ENCODE peak calls at places on chromosomes 4 and X, in six cellular contexts. One of them, this sample, is unnamed.

GRCh38 chr4:99436462-99436861 is 1.3 kb upstream of the ADH7 start:
- DNase-seq in OCI-LY7: no peak
- DNase-seq in fibroblast of the aortic adventitia: no peak
- DNase-seq in cardiac fibroblast: no peak
- DNase-seq in psoas muscle: no peak
- DNase-seq in astrocyte: no peak
- DNase-seq in this sample: no peak

GRCh38 chrX:72714471-72714916 is 388 bp upstream of the PHKA1 start:
- DNase-seq in OCI-LY7: no peak
- DNase-seq in astrocyte: peak; percentile 63
- DNase-seq in psoas muscle: peak; percentile 90
- DNase-seq in cardiac fibroblast: peak; percentile 71
- DNase-seq in fibroblast of the aortic adventitia: peak; percentile 86
- DNase-seq in this sample: peak; percentile 68

GRCh38 chr4:112145820-112146813 is 863 bp downstream of the FAM241A start:
- DNase-seq in OCI-LY7: peak; percentile 61
- DNase-seq in cardiac fibroblast: peak; percentile 63
- DNase-seq in fibroblast of the aortic adventitia: peak; percentile 49
- DNase-seq in astrocyte: peak; percentile 17
- DNase-seq in psoas muscle: peak; percentile 69
- DNase-seq in this sample: peak; percentile 70

GRCh38 chr4:37648084-37648817 is 37.9 kb downstream of the RELL1 start:
- DNase-seq in astrocyte: peak; percentile 83
- DNase-seq in psoas muscle: peak; percentile 82
- DNase-seq in fibroblast of the aortic adventitia: peak; percentile 88
- DNase-seq in cardiac fibroblast: peak; percentile 97
- DNase-seq in OCI-LY7: no peak
- DNase-seq in this sample: peak; percentile 90

GRCh38 chr4:26624042-26624441 is 40.2 kb downstream of the TBC1D19 start:
- DNase-seq in OCI-LY7: no peak
- DNase-seq in cardiac fibroblast: peak; percentile 48
- DNase-seq in fibroblast of the aortic adventitia: no peak
- DNase-seq in psoas muscle: no peak
- DNase-seq in astrocyte: no peak
- DNase-seq in this sample: no peak

GRCh38 chrX:11137543-11138139 is 26.5 kb downstream of the HCCS start:
- DNase-seq in psoas muscle: no peak
- DNase-seq in astrocyte: peak; percentile 9
- DNase-seq in fibroblast of the aortic adventitia: peak; percentile 78
- DNase-seq in cardiac fibroblast: peak; percentile 67
- DNase-seq in OCI-LY7: peak; percentile 47
- DNase-seq in this sample: peak; percentile 45

GRCh38 chrX:71895607-71896006 is 15.0 kb upstream of the NHSL2 start:
- DNase-seq in fibroblast of the aortic adventitia: no peak
- DNase-seq in cardiac fibroblast: no peak
- DNase-seq in OCI-LY7: no peak
- DNase-seq in psoas muscle: no peak
- DNase-seq in astrocyte: no peak
- DNase-seq in this sample: no peak

GRCh38 chrX:112888916-112889315 is 48.3 kb upstream of the AMOT start:
- DNase-seq in psoas muscle: no peak
- DNase-seq in cardiac fibroblast: no peak
- DNase-seq in OCI-LY7: no peak
- DNase-seq in fibroblast of the aortic adventitia: no peak
- DNase-seq in astrocyte: no peak
- DNase-seq in this sample: no peak

GRCh38 chr4:161564230-161564834 is 599.5 kb downstream of the FSTL5 start:
- DNase-seq in OCI-LY7: peak; percentile 3
- DNase-seq in astrocyte: no peak
- DNase-seq in fibroblast of the aortic adventitia: no peak
- DNase-seq in psoas muscle: no peak
- DNase-seq in cardiac fibroblast: peak; percentile 37
- DNase-seq in this sample: peak; percentile 17

GRCh38 chrX:21837056-21837455 is 2.4 kb upstream of the MBTPS2 start:
- DNase-seq in psoas muscle: no peak
- DNase-seq in cardiac fibroblast: no peak
- DNase-seq in OCI-LY7: no peak
- DNase-seq in astrocyte: no peak
- DNase-seq in fibroblast of the aortic adventitia: no peak
- DNase-seq in this sample: no peak

GRCh38 chrX:10166731-10167149 is 10.0 kb downstream of the CLCN4 start:
- DNase-seq in cardiac fibroblast: no peak
- DNase-seq in fibroblast of the aortic adventitia: no peak
- DNase-seq in astrocyte: no peak
- DNase-seq in OCI-LY7: peak; percentile 11
- DNase-seq in psoas muscle: no peak
- DNase-seq in this sample: no peak

GRCh38 chrX:154450312-154450711 is 6.4 kb downstream of the FAM50A start:
- DNase-seq in fibroblast of the aortic adventitia: no peak
- DNase-seq in psoas muscle: no peak
- DNase-seq in cardiac fibroblast: no peak
- DNase-seq in astrocyte: no peak
- DNase-seq in OCI-LY7: no peak
- DNase-seq in this sample: no peak

GRCh38 chr4:38819569-38819968 is 15.0 kb upstream of the TLR1 start:
- DNase-seq in OCI-LY7: no peak
- DNase-seq in psoas muscle: no peak
- DNase-seq in cardiac fibroblast: no peak
- DNase-seq in fibroblast of the aortic adventitia: no peak
- DNase-seq in astrocyte: peak; percentile 65
- DNase-seq in this sample: no peak

GRCh38 chr4:165760182-165760581 is 112.9 kb upstream of the TLL1 start:
- DNase-seq in psoas muscle: no peak
- DNase-seq in OCI-LY7: no peak
- DNase-seq in fibroblast of the aortic adventitia: no peak
- DNase-seq in astrocyte: no peak
- DNase-seq in cardiac fibroblast: no peak
- DNase-seq in this sample: no peak

DNA sequence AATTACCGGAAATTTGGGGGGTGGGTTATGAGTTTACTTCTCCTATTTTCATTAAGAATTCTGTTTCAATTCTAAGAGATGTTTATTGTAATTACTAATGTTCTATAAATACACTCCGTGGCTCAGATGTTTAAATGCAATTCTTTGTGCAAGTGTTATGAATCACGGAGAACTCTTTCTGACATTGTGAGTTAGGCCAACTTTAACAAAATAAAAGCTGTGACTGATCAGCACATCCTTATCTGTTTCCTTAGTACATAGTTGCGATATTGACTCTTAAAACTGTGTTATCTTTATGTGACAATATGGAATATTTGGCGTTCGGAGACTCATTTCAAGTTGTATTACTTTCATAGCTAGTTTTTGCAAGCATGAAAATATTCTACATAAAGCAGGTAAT is 902 bp downstream of the KLHL4 start:
- DNase-seq in cardiac fibroblast: peak; percentile 43
- DNase-seq in psoas muscle: no peak
- DNase-seq in fibroblast of the aortic adventitia: peak; percentile 33
- DNase-seq in astrocyte: peak; percentile 20
- DNase-seq in OCI-LY7: no peak
- DNase-seq in this sample: peak; percentile 69
- H3K4me3 ChIP-seq in cardiac fibroblast: peak overlapping the region; percentile 55
- H3K4me3 ChIP-seq in psoas muscle: peak overlapping the region; percentile 37
- H3K4me3 ChIP-seq in fibroblast of the aortic adventitia: peak overlapping the region; percentile 57
- H3K4me3 ChIP-seq in astrocyte: peak overlapping the region; percentile 86
- H3K4me3 ChIP-seq in OCI-LY7: no peak overlapping the region
- H3K4me3 ChIP-seq in this sample: peak overlapping the region; percentile 82

GRCh38 chr4:128579454-128579853 is 230.0 kb upstream of the JADE1 start:
- DNase-seq in cardiac fibroblast: peak; percentile 29
- DNase-seq in fibroblast of the aortic adventitia: no peak
- DNase-seq in psoas muscle: no peak
- DNase-seq in OCI-LY7: no peak
- DNase-seq in astrocyte: no peak
- DNase-seq in this sample: no peak

GRCh38 chr4:128582319-128582948 is 227.1 kb upstream of the JADE1 start:
- DNase-seq in OCI-LY7: no peak
- DNase-seq in fibroblast of the aortic adventitia: no peak
- DNase-seq in astrocyte: no peak
- DNase-seq in psoas muscle: no peak
- DNase-seq in cardiac fibroblast: no peak
- DNase-seq in this sample: no peak

GRCh38 chr4:128587382-128587781 is 222.1 kb upstream of the JADE1 start:
- DNase-seq in psoas muscle: no peak
- DNase-seq in OCI-LY7: no peak
- DNase-seq in fibroblast of the aortic adventitia: no peak
- DNase-seq in astrocyte: no peak
- DNase-seq in cardiac fibroblast: no peak
- DNase-seq in this sample: no peak

GRCh38 chr4:128589384-128589957 is 220.0 kb upstream of the JADE1 start:
- DNase-seq in astrocyte: no peak
- DNase-seq in psoas muscle: no peak
- DNase-seq in cardiac fibroblast: no peak
- DNase-seq in fibroblast of the aortic adventitia: no peak
- DNase-seq in OCI-LY7: no peak
- DNase-seq in this sample: no peak

DNA sequence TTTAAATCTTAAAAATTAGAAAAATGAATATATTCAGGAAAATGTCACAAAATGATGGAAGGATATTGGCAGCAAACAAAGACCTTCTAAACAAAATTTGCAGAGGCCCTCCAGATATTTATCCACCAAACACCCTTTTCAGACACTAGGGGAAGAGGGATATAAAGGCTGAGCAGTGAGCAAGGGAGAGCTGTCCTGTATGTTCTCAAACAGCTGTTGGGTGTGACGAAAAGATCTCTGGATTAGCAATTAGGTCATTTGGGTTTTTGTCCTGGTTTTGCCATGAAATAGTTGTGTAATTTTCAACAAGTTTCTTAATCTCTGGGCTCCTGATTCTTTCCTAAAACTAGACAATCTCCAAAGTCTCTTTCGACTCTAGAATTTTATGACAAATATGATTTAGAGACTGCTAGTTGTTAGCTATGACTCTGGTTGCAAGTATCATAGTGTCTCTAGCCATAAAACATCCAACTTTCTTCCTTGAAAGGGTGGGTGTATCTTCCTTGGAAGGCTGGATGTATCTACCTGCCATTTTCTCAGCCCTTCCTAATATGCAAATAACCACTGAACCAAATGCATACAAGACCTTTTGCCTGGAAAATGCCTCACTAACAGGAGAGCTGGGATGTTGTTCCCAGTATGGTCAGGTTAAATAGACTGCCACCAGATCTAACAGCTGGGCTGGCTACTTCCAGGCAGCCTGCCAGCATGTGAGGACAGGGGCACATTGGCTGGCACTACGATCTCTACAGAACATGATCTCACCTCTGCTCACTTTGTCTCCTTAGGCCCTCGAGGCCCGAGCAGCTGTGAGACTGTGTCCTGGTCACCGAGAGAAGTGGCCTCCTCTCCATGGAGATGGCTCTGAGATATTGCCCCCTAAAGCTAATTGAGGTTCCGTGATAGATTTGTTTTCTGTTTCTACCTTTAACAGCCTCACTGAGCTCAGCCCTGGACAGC is 225.5 kb upstream of the JADE1 start:
- DNase-seq in cardiac fibroblast: peak; percentile 36
- DNase-seq in fibroblast of the aortic adventitia: peak; percentile 53
- DNase-seq in astrocyte: no peak
- DNase-seq in OCI-LY7: no peak
- DNase-seq in psoas muscle: peak; percentile 90
- DNase-seq in this sample: no peak
- TF ChIP-seq CTCF in cardiac fibroblast: peak; percentile 9
- TF ChIP-seq CTCF in fibroblast of the aortic adventitia: peak; percentile 31
- TF ChIP-seq CTCF in astrocyte: no peak
- TF ChIP-seq CTCF in OCI-LY7: no peak
- TF ChIP-seq CTCF in psoas muscle: no peak
- TF ChIP-seq CTCF in this sample: no peak

DNA sequence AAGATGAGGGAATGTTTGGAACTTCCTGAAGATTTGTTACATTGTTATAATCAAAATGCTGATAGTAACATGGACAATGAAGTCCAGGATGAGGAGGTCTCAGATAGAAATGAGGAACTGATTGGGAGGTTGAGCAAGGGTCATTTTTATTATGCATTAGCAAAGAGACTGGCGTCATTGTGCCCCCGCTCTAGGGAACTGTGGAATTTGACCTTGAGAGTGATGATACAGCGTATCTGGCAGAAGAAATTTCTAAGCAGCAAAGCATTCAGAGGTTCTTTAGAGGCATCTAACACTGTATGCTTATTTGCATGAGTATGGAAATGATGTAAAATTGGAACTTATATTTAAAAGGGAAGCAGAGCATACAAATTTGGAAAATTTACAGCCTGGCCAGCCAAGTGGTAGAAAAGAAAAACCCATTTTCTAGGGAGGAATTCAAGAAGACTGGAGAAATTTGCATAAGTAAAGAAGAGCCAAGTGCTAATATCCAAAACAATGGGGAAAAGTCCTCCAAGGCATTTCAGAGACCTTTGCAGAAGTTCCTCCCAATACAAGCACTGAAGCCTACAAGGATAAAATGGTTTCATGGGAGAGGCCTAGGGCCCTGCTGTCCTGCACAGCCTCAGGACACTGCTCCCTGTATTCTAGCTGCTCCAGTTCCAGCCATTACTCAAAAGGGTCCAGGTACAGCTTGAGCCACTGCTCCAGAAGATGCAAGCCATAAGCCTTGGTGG is 483.0 kb upstream of the NDST4 start:
- DNase-seq in fibroblast of the aortic adventitia: no peak
- DNase-seq in OCI-LY7: no peak
- DNase-seq in cardiac fibroblast: no peak
- DNase-seq in astrocyte: no peak
- DNase-seq in psoas muscle: no peak
- DNase-seq in this sample: no peak
- H3K4me3 ChIP-seq in fibroblast of the aortic adventitia: no peak overlapping the region
- H3K4me3 ChIP-seq in OCI-LY7: no peak overlapping the region
- H3K4me3 ChIP-seq in cardiac fibroblast: no peak overlapping the region
- H3K4me3 ChIP-seq in astrocyte: no peak overlapping the region
- H3K4me3 ChIP-seq in psoas muscle: no peak overlapping the region
- H3K4me3 ChIP-seq in this sample: no peak overlapping the region

DNA sequence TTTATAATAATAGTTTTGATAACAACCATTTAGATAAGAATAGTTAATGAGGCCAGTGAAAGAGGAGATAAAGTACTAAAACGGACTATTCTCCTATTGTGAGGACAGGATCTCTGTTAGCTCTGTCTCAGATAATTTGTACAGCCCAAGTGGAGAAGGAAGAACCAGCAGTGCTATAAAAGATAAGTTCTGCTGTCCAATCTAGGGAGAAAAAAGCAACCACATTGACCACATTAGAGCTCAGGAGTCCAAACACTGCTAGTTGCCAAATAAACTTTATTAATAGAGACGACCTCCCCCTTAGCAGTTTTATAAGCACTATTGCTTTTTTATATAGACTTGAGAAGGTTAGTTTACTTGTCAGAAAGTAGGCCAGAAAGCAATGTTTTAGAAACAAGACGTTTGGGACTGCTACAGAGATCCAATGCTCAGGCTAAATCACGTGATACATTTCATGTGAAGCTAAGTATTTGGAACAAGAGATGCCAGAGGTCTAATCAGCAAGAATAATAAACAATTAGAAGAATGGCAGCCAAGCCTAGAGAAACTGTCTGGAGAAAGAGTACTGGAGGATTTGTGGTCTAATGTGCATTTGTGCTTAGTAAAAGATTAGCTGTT is 15.9 kb downstream of the IL15 start:
- DNase-seq in cardiac fibroblast: no peak
- DNase-seq in OCI-LY7: no peak
- DNase-seq in fibroblast of the aortic adventitia: peak; percentile 96
- DNase-seq in astrocyte: peak; percentile 94
- DNase-seq in psoas muscle: no peak
- DNase-seq in this sample: peak; percentile 72
- TF ChIP-seq CTCF in cardiac fibroblast: no peak
- TF ChIP-seq CTCF in OCI-LY7: no peak
- TF ChIP-seq CTCF in fibroblast of the aortic adventitia: no peak
- TF ChIP-seq CTCF in astrocyte: no peak
- TF ChIP-seq CTCF in psoas muscle: no peak
- TF ChIP-seq CTCF in this sample: no peak

GRCh38 chr4:145681518-145681917 is 1.6 kb downstream of the C4orf51 start:
- DNase-seq in cardiac fibroblast: no peak
- DNase-seq in astrocyte: no peak
- DNase-seq in psoas muscle: no peak
- DNase-seq in OCI-LY7: no peak
- DNase-seq in fibroblast of the aortic adventitia: no peak
- DNase-seq in this sample: no peak
- H3K4me3 ChIP-seq in cardiac fibroblast: no peak overlapping the region
- H3K4me3 ChIP-seq in astrocyte: no peak overlapping the region
- H3K4me3 ChIP-seq in psoas muscle: no peak overlapping the region
- H3K4me3 ChIP-seq in OCI-LY7: no peak overlapping the region
- H3K4me3 ChIP-seq in fibroblast of the aortic adventitia: no peak overlapping the region
- H3K4me3 ChIP-seq in this sample: no peak overlapping the region